ENCODE peak calls at places on chromosomes 16 and 17, in five cellular contexts. I is iris pigment epithelial cell, D is NCI-H1105, H is mucosa of gallbladder, C is ovary. G is an unnamed sample.

GRCh38 chr17:5759501-5759925 is 175.2 kb upstream of the NLRP1 start:
- DNase-seq in I (peak), D (no peak), H (no peak), C (no peak), G (no peak)

GRCh38 chr17:69448431-69449102 is 34.1 kb downstream of the MAP2K6 start:
- DNase-seq in I (peak), D (no peak), H (peak), C (peak), G (no peak)

GRCh38 chr17:63550816-63551639 is 751 bp downstream of the DCAF7 start:
- DNase-seq in I (peak), D (peak), H (no peak), C (no peak), G (peak)

GRCh38 chr16:28188085-28188916 is 23.5 kb downstream of the XPO6 start:
- DNase-seq in I (peak), D (no peak), H (no peak), C (no peak), G (no peak)

GRCh38 chr17:13702266-13702665 is 100.5 kb upstream of the HS3ST3A1 start:
- DNase-seq in I (peak), D (no peak), H (no peak), C (no peak), G (no peak)

GRCh38 chr17:80712610-80713009 is 168.0 kb downstream of the RPTOR start:
- DNase-seq in I (no peak), D (no peak), H (no peak), C (no peak), G (peak)

GRCh38 chr17:6599364-6599763 is 41.1 kb downstream of the KIAA0753 start:
- DNase-seq in I (peak), D (no peak), H (no peak), C (no peak), G (no peak)

GRCh38 chr17:31595076-31595475 is 203.6 kb downstream of the RAB11FIP4 start:
- DNase-seq in I (peak), D (no peak), H (no peak), C (no peak), G (no peak)

GRCh38 chr16:67943256-67943618 is 683 bp downstream of the LCAT start:
- DNase-seq in I (no peak), D (no peak), H (no peak), C (no peak), G (no peak)